ENCODE peak calls at places on chromosomes 13 and 19, in seven cellular contexts. G is K562, O is HepG2, H is SK-N-SH, C is H1, U is HCT116, M is GM12878. J is an unnamed sample.

GRCh38 chr13:47049276-47049989 is 152.6 kb upstream of the HTR2A start:
- DNase-seq in G (no peak), O (no peak), H (no peak), C (no peak), U (no peak), M (no peak), J (no peak)

GRCh38 chr19:54554006-54554405 is 19.6 kb upstream of the LILRA2 start:
- DNase-seq in G (no peak), O (no peak), H (no peak), C (no peak), U (no peak), M (no peak), J (no peak)

GRCh38 chr19:6099633-6100032 is 10.7 kb downstream of the RFX2 start:
- DNase-seq in G (no peak), O (no peak), H (no peak), C (no peak), U (no peak), M (no peak), J (no peak)

GRCh38 chr13:26503826-26504594 is 53.5 kb upstream of the WASF3 start:
- DNase-seq in G (no peak), O (no peak), H (no peak), C (no peak), U (no peak), M (no peak), J (no peak)

GRCh38 chr13:112870737-112871287 is 98.2 kb upstream of the MCF2L start:
- DNase-seq in G (no peak), O (no peak), H (no peak), C (no peak), U (no peak), M (no peak), J (no peak)

GRCh38 chr19:45814851-45815481 is at the start of gene RSPH6A:
- DNase-seq in G (no peak), O (no peak), H (no peak), C (peak), U (no peak), M (no peak), J (no peak)

GRCh38 chr19:2561895-2562294 is 86.0 kb downstream of the GADD45B start:
- DNase-seq in G (no peak), O (no peak), H (no peak), C (no peak), U (no peak), M (peak), J (no peak)

GRCh38 chr13:23330356-23330755 is 103.1 kb downstream of the SACS start:
- DNase-seq in G (no peak), O (no peak), H (no peak), C (no peak), U (no peak), M (no peak), J (no peak)

GRCh38 chr13:70994204-70994603 is 872.8 kb downstream of the DACH1 start:
- DNase-seq in G (no peak), O (no peak), H (no peak), C (no peak), U (no peak), M (no peak), J (no peak)

GRCh38 chr13:23921451-23921888 is 24.2 kb upstream of the C1QTNF9B start:
- DNase-seq in G (peak), O (peak), H (peak), C (no peak), U (peak), M (no peak), J (no peak)

GRCh38 chr19:7196721-7197168 is 97.5 kb downstream of the INSR start:
- DNase-seq in G (no peak), O (no peak), H (no peak), C (no peak), U (no peak), M (no peak), J (no peak)

GRCh38 chr19:33501957-33502356 is 19.6 kb downstream of the PEPD start:
- DNase-seq in G (no peak), O (no peak), H (no peak), C (no peak), U (no peak), M (no peak), J (no peak)

GRCh38 chr19:51490676-51491075 is 10.9 kb downstream of the SIGLEC12 start:
- DNase-seq in G (peak), O (no peak), H (no peak), C (no peak), U (no peak), M (no peak), J (peak)
- TF ChIP-seq JUND in G (no peak), O (no peak), H (no peak), C (no peak), U (no peak), M (no peak), J (no peak)

GRCh38 chr19:20165971-20166592 is 932 bp upstream of the ZNF486 start:
- DNase-seq in G (no peak), O (peak), H (no peak), C (no peak), U (no peak), M (no peak), J (no peak)
- TF ChIP-seq JUND in G (no peak), O (no peak), H (no peak), C (no peak), U (no peak), M (no peak), J (no peak)

DNA sequence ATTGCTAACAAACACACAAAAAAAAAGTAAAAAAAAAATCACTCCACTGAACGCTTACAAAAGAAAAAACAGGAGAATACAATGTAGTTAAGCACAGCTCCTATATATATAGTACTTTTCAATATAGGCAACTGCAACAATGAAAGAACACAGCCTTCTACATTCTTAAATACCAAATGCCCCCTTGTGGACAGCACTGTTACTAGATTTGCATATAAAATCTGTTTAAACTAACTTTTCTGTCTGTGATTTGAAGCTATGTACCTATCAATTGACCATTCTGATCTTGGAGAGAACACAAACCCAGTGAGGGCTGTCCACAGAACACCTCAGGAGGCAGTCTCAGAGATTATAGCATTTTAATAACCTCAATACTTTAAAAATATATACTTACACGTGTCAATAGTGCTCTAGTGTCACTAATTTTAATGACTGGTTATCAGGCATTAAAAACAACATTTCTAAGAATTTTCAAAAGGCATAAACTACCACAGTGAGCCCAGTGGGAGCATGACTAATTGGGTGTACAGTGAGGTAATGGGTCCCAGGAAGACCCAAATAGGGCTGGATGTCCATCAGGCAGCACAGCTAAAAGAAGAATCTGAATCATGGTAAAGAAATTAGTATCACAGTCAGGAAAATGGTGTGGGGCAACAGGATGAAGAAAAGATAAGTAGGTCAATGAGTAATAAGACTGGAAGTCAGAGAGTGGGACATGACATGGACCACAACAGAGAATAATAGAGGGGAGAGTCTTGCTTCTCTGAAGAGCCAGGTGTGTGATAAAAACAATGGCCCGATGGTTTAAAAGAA is 22.2 kb downstream of the CCDC169 start:
- DNase-seq in G (no peak), O (peak), H (peak), C (no peak), U (no peak), M (no peak), J (no peak)
- TF ChIP-seq JUND in G (no peak), O (no peak), H (no peak), C (no peak), U (no peak), M (no peak), J (no peak)

DNA sequence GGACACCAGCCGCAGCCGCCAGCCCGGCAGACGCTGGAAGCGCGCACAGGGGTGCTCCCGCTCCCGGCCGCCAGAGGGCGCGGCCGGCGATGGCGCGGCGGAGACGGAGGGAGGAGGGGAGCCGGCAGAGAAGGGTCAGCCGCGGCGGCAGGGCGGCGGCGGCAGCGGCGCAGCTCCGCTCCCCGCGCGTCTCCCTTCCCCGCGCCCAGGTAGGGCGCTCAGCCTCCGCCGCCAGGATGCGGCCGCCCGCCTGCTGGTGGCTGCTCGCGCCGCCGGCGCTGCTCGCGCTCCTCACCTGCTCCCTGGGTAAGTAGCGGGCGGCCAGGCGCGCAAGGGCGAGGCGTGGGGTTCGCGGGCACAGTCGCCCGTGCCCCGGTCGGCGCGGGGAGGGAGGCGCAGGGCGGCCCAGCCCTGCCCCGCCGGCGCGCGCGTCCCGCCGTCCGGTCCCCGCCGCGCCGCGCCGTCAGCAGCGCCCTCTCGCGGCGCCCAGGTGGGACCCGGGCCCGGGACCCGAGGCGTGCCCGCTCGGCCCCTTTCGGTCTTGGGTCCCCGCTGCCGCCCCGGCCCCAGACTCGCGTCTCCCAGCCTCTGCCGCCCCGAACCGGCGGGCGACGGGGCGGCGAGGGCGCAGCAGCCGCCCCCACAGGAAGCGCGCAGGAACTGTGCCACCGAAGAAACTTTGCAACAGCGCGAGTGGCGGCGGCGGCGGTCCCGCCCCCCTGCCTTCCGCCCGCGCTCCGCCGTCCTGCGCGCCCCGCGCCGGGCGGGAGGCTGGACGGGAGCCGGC is at the start of gene B3GLCT:
- DNase-seq in G (peak), O (peak), H (peak), C (peak), U (peak), M (no peak), J (peak)
- TF ChIP-seq JUND in G (peak), O (no peak), H (no peak), C (no peak), U (no peak), M (no peak), J (no peak)

GRCh38 chr19:48726573-48726972 is 7.0 kb upstream of the MAMSTR start:
- DNase-seq in G (no peak), O (no peak), H (no peak), C (no peak), U (no peak), M (no peak), J (no peak)
- TF ChIP-seq JUND in G (no peak), O (no peak), H (no peak), C (no peak), U (no peak), M (no peak), J (no peak)

J was measured in T47D.